ENCODE peak calls at places on chromosomes 1 and 21, in eight cellular contexts. J is fibroblast of mammary gland; P is mucosa of descending colon; M is NCI-H1105 treated with DMSO at 0.1 percent for 48 hours; F is SK-N-DZ; D is OCI-M1; W is stimulated activated CD4-positive, alpha-beta T cell treated with anti-CD3 and anti-CD28 coated beads, Interleukin-4, amount 100 ng/mL, for 1 hour; Y is SJSA1. L is an unnamed sample.

GRCh38 chr1:111441573-111442192 is 7.4 kb downstream of the WDR77 start:
- DNase-seq in F (peak; percentile 13), M (no peak), D (peak; percentile 25), J (peak; percentile 28), P (no peak), W (peak; percentile 66), Y (no peak), L (no peak)

GRCh38 chr1:104991702-104992101 is 1242.0 kb downstream of the AMY1C start:
- DNase-seq in J (no peak), F (no peak), P (no peak), W (no peak), M (peak; percentile 85), Y (no peak), D (peak; percentile 58), L (no peak)

GRCh38 chr1:235610157-235610556 is 39.4 kb downstream of the GNG4 start:
- DNase-seq in F (no peak), J (no peak), W (no peak), D (no peak), Y (no peak), P (no peak), M (no peak), L (no peak)

GRCh38 chr1:10236405-10237156 is 26.2 kb downstream of the KIF1B start:
- DNase-seq in D (no peak), P (no peak), W (no peak), J (peak; percentile 41), M (no peak), Y (no peak), F (no peak), L (no peak)

GRCh38 chr1:243596441-243597183 is 253.4 kb downstream of the AKT3 start:
- DNase-seq in Y (peak; percentile 46), P (no peak), J (peak; percentile 98), W (no peak), F (no peak), D (peak; percentile 58), M (no peak), L (no peak)

GRCh38 chr1:13830170-13830569 is 130.2 kb downstream of the PRDM2 start:
- DNase-seq in Y (no peak), M (no peak), J (no peak), F (no peak), D (no peak), W (no peak), P (no peak), L (no peak)

GRCh38 chr1:43651188-43651587 is 1.2 kb downstream of the KDM4A start:
- DNase-seq in P (no peak), D (peak; percentile 27), W (no peak), Y (no peak), F (no peak), M (no peak), J (no peak), L (no peak)

GRCh38 chr21:32094792-32095191 is 184.1 kb downstream of the MIS18A start:
- DNase-seq in D (no peak), F (no peak), P (no peak), Y (no peak), M (no peak), J (peak; percentile 38), W (no peak), L (no peak)

GRCh38 chr1:150281221-150281757 is 1.1 kb upstream of the CIART start:
- DNase-seq in M (peak; percentile 76), Y (peak; percentile 78), D (peak; percentile 91), J (peak; percentile 71), P (peak; percentile 62), F (peak; percentile 76), W (peak; percentile 55), L (no peak)

GRCh38 chr1:17297991-17298390 is 10.0 kb upstream of the PADI4 start:
- DNase-seq in D (no peak), Y (no peak), J (no peak), F (no peak), W (no peak), P (no peak), M (no peak), L (no peak)

L was measured in cortex of kidney.